ENCODE peak calls at places on chromosomes 4 and X, in eight cellular contexts. I is fibroblast of the conjunctiva; B is endothelial cell; P is CD4-positive, CD25-positive, alpha-beta regulatory T cell; X is T-helper 22 cell; N is DMS153; A is stromal cell of bone marrow; S is NCI-H1417. Q is an unnamed sample.

GRCh38 chr4:54525602-54526001 is 132.2 kb upstream of the KIT start:
- DNase-seq in I (peak), B (no peak), P (no peak), X (no peak), N (no peak), A (no peak), S (no peak), Q (no peak)

GRCh38 chr4:27089186-27089585 is 228.5 kb downstream of the STIM2 start:
- DNase-seq in I (no peak), B (no peak), P (no peak), X (no peak), N (no peak), A (no peak), S (no peak), Q (no peak)

GRCh38 chr4:140256335-140256734 is 102.4 kb upstream of the MAML3 start:
- DNase-seq in I (no peak), B (no peak), P (no peak), X (no peak), N (no peak), A (no peak), S (no peak), Q (no peak)

GRCh38 chrX:65610040-65610439 is 57.4 kb upstream of the MSN start:
- DNase-seq in I (no peak), B (no peak), P (no peak), X (no peak), N (no peak), A (no peak), S (no peak), Q (no peak)

GRCh38 chr4:147492761-147493160 is 11.9 kb downstream of the EDNRA start:
- DNase-seq in I (no peak), B (no peak), P (no peak), X (no peak), N (no peak), A (peak), S (no peak), Q (no peak)

GRCh38 chr4:119299221-119300071 is 22.5 kb downstream of the FABP2 start:
- DNase-seq in I (no peak), B (no peak), P (no peak), X (no peak), N (no peak), A (no peak), S (no peak), Q (no peak)

GRCh38 chr4:5100336-5100735 is 49.1 kb downstream of the STK32B start:
- DNase-seq in I (no peak), B (no peak), P (no peak), X (no peak), N (no peak), A (no peak), S (no peak), Q (no peak)

GRCh38 chr4:38069271-38069760 is 109.1 kb downstream of the PTTG2 start:
- DNase-seq in I (no peak), B (peak), P (peak), X (no peak), N (no peak), A (no peak), S (no peak), Q (no peak)

GRCh38 chrX:113741744-113742143 is 842.1 kb upstream of the HTR2C start:
- DNase-seq in I (peak), B (peak), P (no peak), X (no peak), N (no peak), A (no peak), S (no peak), Q (no peak)

GRCh38 chr4:33482773-33483172 is 2761.5 kb downstream of the ARAP2 start:
- DNase-seq in I (no peak), B (no peak), P (no peak), X (no peak), N (peak), A (no peak), S (no peak), Q (no peak)

GRCh38 chrX:118254611-118255010 is 91.3 kb upstream of the WDR44 start:
- DNase-seq in I (peak), B (peak), P (peak), X (no peak), N (peak), A (peak), S (peak), Q (no peak)

GRCh38 chr4:123588631-123589223 is 192.1 kb downstream of the SPRY1 start:
- DNase-seq in I (no peak), B (no peak), P (no peak), X (no peak), N (peak), A (peak), S (no peak), Q (no peak)

GRCh38 chr4:74038161-74039064 is at the start of gene CXCL3:
- DNase-seq in I (peak), B (peak), P (no peak), X (no peak), N (no peak), A (peak), S (peak), Q (no peak)

GRCh38 chrX:124736553-124737240 is 390.3 kb downstream of the SH2D1A start:
- DNase-seq in I (no peak), B (peak), P (peak), X (peak), N (no peak), A (no peak), S (peak), Q (no peak)

GRCh38 chr4:3773552-3774001 is 7.4 kb downstream of the ADRA2C start:
- DNase-seq in I (no peak), B (no peak), P (no peak), X (no peak), N (no peak), A (no peak), S (no peak), Q (no peak)

GRCh38 chr4:40264995-40265909 is 68.4 kb downstream of the RHOH start:
- DNase-seq in I (no peak), B (no peak), P (peak), X (no peak), N (no peak), A (no peak), S (peak), Q (no peak)

GRCh38 chr4:87033902-87034301 is 99.1 kb downstream of the AFF1 start:
- DNase-seq in I (no peak), B (no peak), P (no peak), X (no peak), N (no peak), A (no peak), S (no peak), Q (no peak)

GRCh38 chr4:149493492-149493891 is 322.2 kb downstream of the IQCM start:
- DNase-seq in I (no peak), B (no peak), P (no peak), X (no peak), N (no peak), A (no peak), S (no peak), Q (no peak)

GRCh38 chr4:24747234-24747975 is 48.0 kb upstream of the SOD3 start:
- DNase-seq in I (no peak), B (no peak), P (no peak), X (no peak), N (no peak), A (no peak), S (no peak), Q (no peak)

GRCh38 chr4:150219841-150220240 is 141.6 kb downstream of the DCLK2 start:
- DNase-seq in I (no peak), B (no peak), P (no peak), X (no peak), N (no peak), A (peak), S (no peak), Q (no peak)

GRCh38 chrX:141467442-141467841 is 117.1 kb downstream of the SPANXA1 start:
- DNase-seq in I (no peak), B (no peak), P (no peak), X (no peak), N (no peak), A (no peak), S (no peak), Q (no peak)

GRCh38 chr4:8046925-8047541 is 107.4 kb upstream of the AFAP1 start:
- DNase-seq in I (no peak), B (no peak), P (no peak), X (no peak), N (peak), A (no peak), S (peak), Q (no peak)

GRCh38 chr4:86970447-86971354 is 35.9 kb downstream of the AFF1 start:
- DNase-seq in I (no peak), B (no peak), P (no peak), X (no peak), N (no peak), A (no peak), S (peak), Q (no peak)

GRCh38 chrX:44871114-44871645 is 1.8 kb upstream of the KDM6A start:
- DNase-seq in I (no peak), B (no peak), P (no peak), X (no peak), N (no peak), A (no peak), S (no peak), Q (no peak)

GRCh38 chrX:21985332-21985777 is 44.8 kb downstream of the SMS start:
- DNase-seq in I (peak), B (peak), P (peak), X (peak), N (peak), A (peak), S (peak), Q (peak)

GRCh38 chrX:149512225-149512885 is 7.2 kb upstream of the IDS start:
- DNase-seq in I (no peak), B (peak), P (peak), X (peak), N (peak), A (no peak), S (peak), Q (no peak)

GRCh38 chr4:79688696-79689095 is 280.7 kb upstream of the GK2 start:
- DNase-seq in I (no peak), B (no peak), P (no peak), X (no peak), N (no peak), A (no peak), S (no peak), Q (no peak)

GRCh38 chr4:56127698-56128097 is 179.0 kb downstream of the CEP135 start:
- DNase-seq in I (no peak), B (no peak), P (no peak), X (no peak), N (peak), A (no peak), S (no peak), Q (no peak)

GRCh38 chr4:77849278-77849965 is 13.2 kb upstream of the MRPL1 start:
- DNase-seq in I (no peak), B (no peak), P (no peak), X (no peak), N (peak), A (no peak), S (peak), Q (no peak)

GRCh38 chr4:8205749-8206611 is 6.9 kb downstream of the SH3TC1 start:
- DNase-seq in I (no peak), B (no peak), P (no peak), X (no peak), N (peak), A (no peak), S (peak), Q (no peak)

GRCh38 chrX:107787827-107788226 is 10.3 kb downstream of the NCBP2L start:
- DNase-seq in I (no peak), B (no peak), P (no peak), X (no peak), N (no peak), A (no peak), S (no peak), Q (no peak)

Q was measured in cerebellar nuclear complex.